ENCODE peak calls at places on chromosomes 4 and X, in seven cellular contexts. One of them, this sample, is unnamed.

GRCh38 chr4:55032788-55033187 is 92.6 kb downstream of the KDR start:
- DNase-seq in activated CD4-positive, alpha-beta T cell treated with anti-CD3 and anti-CD28 coated beads, Interleukin-2, amount 50 U/mL, for 48 hours: no peak
- DNase-seq in fibroblast of lung: peak
- DNase-seq in progenitor cell of endocrine pancreas: no peak
- DNase-seq in cardiac muscle cell: peak
- DNase-seq in NCI-H187 treated with DMSO at 0.1 percent for 48 hours: no peak
- DNase-seq in adrenal gland: no peak
- DNase-seq in this sample: no peak

GRCh38 chrX:142483965-142484364 is 278.9 kb upstream of the MAGEC2 start:
- DNase-seq in activated CD4-positive, alpha-beta T cell treated with anti-CD3 and anti-CD28 coated beads, Interleukin-2, amount 50 U/mL, for 48 hours: no peak
- DNase-seq in fibroblast of lung: no peak
- DNase-seq in progenitor cell of endocrine pancreas: no peak
- DNase-seq in cardiac muscle cell: no peak
- DNase-seq in NCI-H187 treated with DMSO at 0.1 percent for 48 hours: no peak
- DNase-seq in adrenal gland: no peak
- DNase-seq in this sample: no peak

GRCh38 chrX:54808109-54808604 is 612 bp downstream of the MAGED2 start:
- DNase-seq in activated CD4-positive, alpha-beta T cell treated with anti-CD3 and anti-CD28 coated beads, Interleukin-2, amount 50 U/mL, for 48 hours: peak
- DNase-seq in fibroblast of lung: no peak
- DNase-seq in progenitor cell of endocrine pancreas: peak
- DNase-seq in cardiac muscle cell: peak
- DNase-seq in NCI-H187 treated with DMSO at 0.1 percent for 48 hours: no peak
- DNase-seq in adrenal gland: peak
- DNase-seq in this sample: peak

GRCh38 chrX:41265615-41266014 is 68.3 kb upstream of the DDX3X start:
- DNase-seq in activated CD4-positive, alpha-beta T cell treated with anti-CD3 and anti-CD28 coated beads, Interleukin-2, amount 50 U/mL, for 48 hours: peak
- DNase-seq in fibroblast of lung: peak
- DNase-seq in progenitor cell of endocrine pancreas: no peak
- DNase-seq in cardiac muscle cell: no peak
- DNase-seq in NCI-H187 treated with DMSO at 0.1 percent for 48 hours: no peak
- DNase-seq in adrenal gland: peak
- DNase-seq in this sample: no peak

GRCh38 chr4:98448923-98449322 is 187.7 kb downstream of the RAP1GDS1 start:
- DNase-seq in activated CD4-positive, alpha-beta T cell treated with anti-CD3 and anti-CD28 coated beads, Interleukin-2, amount 50 U/mL, for 48 hours: peak
- DNase-seq in fibroblast of lung: no peak
- DNase-seq in progenitor cell of endocrine pancreas: no peak
- DNase-seq in cardiac muscle cell: peak
- DNase-seq in NCI-H187 treated with DMSO at 0.1 percent for 48 hours: no peak
- DNase-seq in adrenal gland: no peak
- DNase-seq in this sample: no peak

GRCh38 chrX:153647461-153648357 is 706 bp downstream of the DUSP9 start:
- DNase-seq in activated CD4-positive, alpha-beta T cell treated with anti-CD3 and anti-CD28 coated beads, Interleukin-2, amount 50 U/mL, for 48 hours: no peak
- DNase-seq in fibroblast of lung: no peak
- DNase-seq in progenitor cell of endocrine pancreas: no peak
- DNase-seq in cardiac muscle cell: no peak
- DNase-seq in NCI-H187 treated with DMSO at 0.1 percent for 48 hours: no peak
- DNase-seq in adrenal gland: peak
- DNase-seq in this sample: no peak

GRCh38 chrX:14641681-14642655 is 112.6 kb downstream of the GLRA2 start:
- DNase-seq in activated CD4-positive, alpha-beta T cell treated with anti-CD3 and anti-CD28 coated beads, Interleukin-2, amount 50 U/mL, for 48 hours: no peak
- DNase-seq in fibroblast of lung: no peak
- DNase-seq in progenitor cell of endocrine pancreas: no peak
- DNase-seq in cardiac muscle cell: no peak
- DNase-seq in NCI-H187 treated with DMSO at 0.1 percent for 48 hours: no peak
- DNase-seq in adrenal gland: no peak
- DNase-seq in this sample: no peak

GRCh38 chr4:47315346-47315745 is 148.2 kb downstream of the COMMD8 start:
- DNase-seq in activated CD4-positive, alpha-beta T cell treated with anti-CD3 and anti-CD28 coated beads, Interleukin-2, amount 50 U/mL, for 48 hours: no peak
- DNase-seq in fibroblast of lung: peak
- DNase-seq in progenitor cell of endocrine pancreas: no peak
- DNase-seq in cardiac muscle cell: no peak
- DNase-seq in NCI-H187 treated with DMSO at 0.1 percent for 48 hours: no peak
- DNase-seq in adrenal gland: no peak
- DNase-seq in this sample: no peak